ENCODE peak calls at places on chromosomes 1 and 21, in five cellular contexts. P is CD4-positive, alpha-beta T cell; E is H4; J is CD4-positive, alpha-beta memory T cell; S is left cardiac atrium. A is an unnamed sample.

GRCh38 chr1:90823686-90824085 is 106.6 kb upstream of the BARHL2 start:
- DNase-seq in J (no peak), S (no peak), P (no peak), E (no peak), A (no peak)

GRCh38 chr21:37886120-37886519 is 30.1 kb downstream of the KCNJ6 start:
- DNase-seq in P (no peak), S (no peak), E (no peak), J (no peak), A (no peak)

GRCh38 chr1:40383095-40383487 is 9.6 kb downstream of the SMAP2 start:
- DNase-seq in E (no peak), P (no peak), S (no peak), J (no peak), A (peak; percentile 79)

GRCh38 chr1:19689856-19690255 is 25.2 kb downstream of the HTR6 start:
- DNase-seq in S (no peak), J (no peak), P (no peak), E (no peak), A (no peak)

GRCh38 chr1:218779341-218779831 is 394.3 kb upstream of the LYPLAL1 start:
- DNase-seq in J (no peak), P (no peak), S (no peak), E (no peak), A (peak; percentile 50)

GRCh38 chr1:77234096-77234495 is 14.9 kb upstream of the PIGK start:
- DNase-seq in J (no peak), P (no peak), E (no peak), S (no peak), A (peak; percentile 16)

GRCh38 chr1:157047064-157047410 is 1.5 kb upstream of the ARHGEF11 start:
- DNase-seq in E (no peak), S (no peak), P (no peak), J (no peak), A (peak; percentile 53)

GRCh38 chr21:42534901-42535378 is 21.3 kb downstream of the SLC37A1 start:
- DNase-seq in S (no peak), P (no peak), J (no peak), E (no peak), A (no peak)

GRCh38 chr1:230204852-230205251 is 137.8 kb downstream of the GALNT2 start:
- DNase-seq in J (no peak), S (no peak), E (no peak), P (no peak), A (no peak)

GRCh38 chr1:203340112-203340804 is 10.7 kb downstream of the FMOD start:
- DNase-seq in J (peak; percentile 63), P (peak; percentile 43), S (peak; percentile 71), E (peak; percentile 78), A (peak; percentile 90)

GRCh38 chr1:10236405-10237156 is 26.2 kb downstream of the KIF1B start:
- DNase-seq in S (no peak), P (no peak), J (no peak), E (no peak), A (no peak)

GRCh38 chr1:30465096-30465495 is 258.3 kb downstream of the MATN1 start:
- DNase-seq in J (no peak), P (no peak), S (no peak), E (no peak), A (no peak)

GRCh38 chr1:66532798-66533783 is 862 bp upstream of the SGIP1 start:
- DNase-seq in S (peak; percentile 28), P (no peak), E (no peak), J (no peak), A (peak; percentile 47)

GRCh38 chr1:116134178-116134773 is 23.1 kb downstream of the MAB21L3 start:
- DNase-seq in E (no peak), S (no peak), J (no peak), P (no peak), A (no peak)

GRCh38 chr1:219041141-219041540 is 132.5 kb upstream of the LYPLAL1 start:
- DNase-seq in S (no peak), E (peak; percentile 54), P (no peak), J (no peak), A (no peak)

GRCh38 chr1:221725683-221726330 is 16.1 kb downstream of the DUSP10 start:
- DNase-seq in J (no peak), S (no peak), E (no peak), P (no peak), A (no peak)